ENCODE peak calls at places on chromosomes 2 and 18, in ten cellular contexts. W is astrocyte; Q is aorta; A is psoas muscle; P is WERI-Rb-1; J is heart right ventricle; X is cardiac muscle cell; R is GM23248; F is caudate nucleus; C is CD4-positive, alpha-beta T cell. G is an unnamed sample.

GRCh38 chr2:154992826-154993225 is 294.3 kb downstream of the KCNJ3 start:
- DNase-seq in W (no peak), Q (no peak), A (no peak), P (no peak), J (peak), X (no peak), R (no peak), F (no peak), C (no peak), G (no peak)

GRCh38 chr18:71450258-71450657 is 1093.9 kb downstream of the CBLN2 start:
- DNase-seq in W (no peak), Q (no peak), A (no peak), P (no peak), J (no peak), X (no peak), R (no peak), F (no peak), C (no peak), G (no peak)

GRCh38 chr2:105287692-105288091 is 41.8 kb downstream of the TGFBRAP1 start:
- DNase-seq in W (peak), Q (no peak), A (peak), P (peak), J (no peak), X (peak), R (peak), F (no peak), C (no peak), G (peak)

GRCh38 chr2:169038338-169038757 is 7.2 kb upstream of the ABCB11 start:
- DNase-seq in W (peak), Q (no peak), A (no peak), P (no peak), J (no peak), X (peak), R (peak), F (no peak), C (no peak), G (no peak)

GRCh38 chr2:7020468-7020867 is 103.3 kb downstream of the RNF144A start:
- DNase-seq in W (no peak), Q (no peak), A (no peak), P (no peak), J (no peak), X (no peak), R (no peak), F (no peak), C (no peak), G (no peak)

GRCh38 chr2:207750315-207750714 is 19.4 kb downstream of the FZD5 start:
- DNase-seq in W (no peak), Q (no peak), A (no peak), P (no peak), J (no peak), X (no peak), R (no peak), F (no peak), C (no peak), G (no peak)

GRCh38 chr2:217465136-217465535 is 537.7 kb downstream of the TNS1 start:
- DNase-seq in W (no peak), Q (no peak), A (no peak), P (no peak), J (no peak), X (no peak), R (no peak), F (no peak), C (no peak), G (no peak)

GRCh38 chr2:172090044-172090946 is 5.0 kb downstream of the DLX1 start:
- DNase-seq in W (no peak), Q (peak), A (no peak), P (no peak), J (no peak), X (no peak), R (no peak), F (no peak), C (no peak), G (no peak)

GRCh38 chr2:11477994-11478393 is 12.0 kb upstream of the E2F6 start:
- DNase-seq in W (peak), Q (peak), A (peak), P (peak), J (peak), X (peak), R (peak), F (peak), C (peak), G (peak)

GRCh38 chr2:112182581-112183034 is 44.4 kb downstream of the FBLN7 start:
- DNase-seq in W (no peak), Q (no peak), A (no peak), P (no peak), J (no peak), X (no peak), R (no peak), F (no peak), C (peak), G (no peak)

GRCh38 chr2:69126341-69126740 is 113.4 kb downstream of the ANTXR1 start:
- DNase-seq in W (no peak), Q (no peak), A (no peak), P (no peak), J (no peak), X (no peak), R (no peak), F (no peak), C (no peak), G (no peak)

GRCh38 chr2:9258953-9259399 is 52.4 kb downstream of the ASAP2 start:
- DNase-seq in W (no peak), Q (peak), A (peak), P (no peak), J (peak), X (peak), R (peak), F (no peak), C (no peak), G (no peak)

GRCh38 chr2:9392895-9393757 is 30.2 kb downstream of the ITGB1BP1 start:
- DNase-seq in W (no peak), Q (peak), A (peak), P (no peak), J (peak), X (peak), R (peak), F (no peak), C (no peak), G (no peak)

GRCh38 chr2:11748018-11748860 is 1.8 kb downstream of the LPIN1 start:
- DNase-seq in W (no peak), Q (peak), A (no peak), P (no peak), J (no peak), X (no peak), R (no peak), F (no peak), C (no peak), G (no peak)

GRCh38 chr2:226683196-226683595 is 116.4 kb downstream of the IRS1 start:
- DNase-seq in W (peak), Q (no peak), A (no peak), P (no peak), J (no peak), X (no peak), R (peak), F (no peak), C (no peak), G (no peak)

GRCh38 chr2:100397117-100397860 is 20.2 kb downstream of the CHST10 start:
- DNase-seq in W (peak), Q (no peak), A (no peak), P (no peak), J (no peak), X (no peak), R (peak), F (no peak), C (no peak), G (no peak)

GRCh38 chr2:237480988-237481387 is 6.1 kb upstream of the MLPH start:
- DNase-seq in W (no peak), Q (no peak), A (no peak), P (no peak), J (no peak), X (no peak), R (no peak), F (no peak), C (no peak), G (no peak)

GRCh38 chr18:58180738-58181353 is 136.8 kb downstream of the NEDD4L start:
- DNase-seq in W (no peak), Q (no peak), A (no peak), P (peak), J (peak), X (peak), R (peak), F (no peak), C (peak), G (no peak)

GRCh38 chr2:15747698-15748471 is 156.2 kb downstream of the DDX1 start:
- DNase-seq in W (no peak), Q (no peak), A (no peak), P (no peak), J (no peak), X (peak), R (no peak), F (no peak), C (no peak), G (no peak)

GRCh38 chr2:185142677-185143076 is 544.3 kb downstream of the ZNF804A start:
- DNase-seq in W (no peak), Q (no peak), A (no peak), P (no peak), J (no peak), X (no peak), R (no peak), F (no peak), C (no peak), G (no peak)

GRCh38 chr18:42413870-42414269 is 458.8 kb downstream of the PIK3C3 start:
- DNase-seq in W (peak), Q (no peak), A (no peak), P (no peak), J (no peak), X (peak), R (peak), F (no peak), C (no peak), G (no peak)

GRCh38 chr18:10951631-10952544 is 197.5 kb downstream of the PIEZO2 start:
- DNase-seq in W (no peak), Q (no peak), A (no peak), P (no peak), J (no peak), X (no peak), R (no peak), F (no peak), C (no peak), G (no peak)

GRCh38 chr18:10948421-10948820 is 200.9 kb downstream of the PIEZO2 start:
- DNase-seq in W (no peak), Q (no peak), A (no peak), P (no peak), J (no peak), X (no peak), R (no peak), F (no peak), C (no peak), G (no peak)

GRCh38 chr18:10950876-10951630 is 198.3 kb downstream of the PIEZO2 start:
- DNase-seq in W (no peak), Q (no peak), A (no peak), P (no peak), J (no peak), X (no peak), R (no peak), F (no peak), C (no peak), G (no peak)

GRCh38 chr18:10949655-10950054 is 199.7 kb downstream of the PIEZO2 start:
- DNase-seq in W (no peak), Q (no peak), A (no peak), P (no peak), J (no peak), X (no peak), R (no peak), F (no peak), C (no peak), G (no peak)

GRCh38 chr18:10950080-10950875 is 199.1 kb downstream of the PIEZO2 start:
- DNase-seq in W (no peak), Q (no peak), A (no peak), P (no peak), J (no peak), X (no peak), R (no peak), F (no peak), C (no peak), G (no peak)
- H3K27ac ChIP-seq in W (no peak), Q (no peak), A (no peak), P (no peak), J (no peak), X (no peak), R (no peak), F (no peak), C (no peak), G (no peak)

DNA sequence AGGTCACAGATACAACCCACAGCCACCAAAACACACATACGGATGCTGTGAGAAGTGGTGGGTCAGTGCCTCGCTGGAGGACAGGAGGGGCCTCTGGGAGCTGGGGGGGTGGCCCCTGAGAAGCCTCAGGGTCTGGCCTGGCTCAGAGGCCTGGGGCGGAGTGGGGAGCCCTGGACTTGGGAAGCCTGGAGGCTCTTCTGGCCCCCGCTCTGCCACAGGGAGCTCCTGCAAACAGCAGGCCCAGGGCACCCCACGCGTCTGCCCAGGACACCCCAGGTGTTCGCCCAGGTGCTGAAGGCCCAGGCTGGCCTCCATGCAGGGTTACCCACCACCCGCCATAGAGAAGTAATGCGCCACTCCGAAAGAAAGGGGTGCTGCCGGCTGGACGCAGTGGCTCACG is 25.9 kb downstream of the THAP4 start:
- DNase-seq in W (no peak), Q (no peak), A (no peak), P (no peak), J (no peak), X (no peak), R (no peak), F (no peak), C (no peak), G (no peak)
- H3K27ac ChIP-seq in W (no peak), Q (no peak), A (peak), P (no peak), J (no peak), X (no peak), R (peak), F (no peak), C (no peak), G (no peak)

GRCh38 chr2:46955764-46956163 is 40.2 kb upstream of the MCFD2 start:
- DNase-seq in W (no peak), Q (no peak), A (no peak), P (no peak), J (no peak), X (no peak), R (no peak), F (no peak), C (no peak), G (no peak)
- H3K27ac ChIP-seq in W (peak), Q (peak), A (peak), P (no peak), J (peak), X (no peak), R (peak), F (no peak), C (no peak), G (peak)

DNA sequence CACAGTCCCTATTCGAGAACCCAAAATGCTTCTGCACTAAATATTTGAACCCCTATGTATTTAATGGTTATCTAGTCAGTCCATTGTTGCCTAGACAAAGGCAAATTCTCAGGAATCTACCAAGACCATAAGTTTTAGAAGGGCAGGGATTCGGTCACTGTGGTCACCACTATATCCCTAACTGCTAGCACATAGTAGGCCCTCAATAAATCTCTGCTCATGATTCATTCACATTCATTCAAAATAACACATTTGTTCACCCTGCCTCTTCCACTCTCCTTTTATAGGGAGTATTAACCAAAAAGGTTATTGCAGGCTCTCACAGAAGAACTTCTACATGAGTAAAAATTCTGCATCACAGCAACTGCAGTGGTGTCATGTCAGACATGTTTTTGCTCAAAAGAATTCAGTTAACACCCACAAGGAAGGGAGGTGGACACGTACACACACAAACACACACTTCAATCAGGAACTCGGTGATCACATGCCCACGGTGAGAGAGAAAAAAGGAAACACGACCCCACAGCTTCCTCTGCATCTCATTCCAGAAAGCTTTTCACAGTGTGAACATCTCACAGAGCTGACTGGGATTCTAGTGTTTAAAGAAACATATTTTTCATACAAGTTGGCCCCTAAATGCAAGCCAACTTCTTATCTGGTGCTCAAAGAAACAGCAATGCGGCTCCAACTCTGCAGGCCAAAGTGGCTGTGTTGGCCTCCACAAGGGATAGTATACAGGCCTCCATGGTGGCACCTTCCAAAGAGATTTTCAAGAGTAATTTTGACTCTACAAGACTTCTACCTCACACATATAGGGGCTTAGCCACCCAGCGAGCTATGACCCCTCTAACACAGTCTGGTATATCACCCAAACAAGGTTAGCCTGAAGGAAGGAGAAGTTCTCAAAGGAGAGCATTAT is 98.0 kb downstream of the ANKRD44 start:
- DNase-seq in W (peak), Q (no peak), A (no peak), P (no peak), J (no peak), X (no peak), R (no peak), F (no peak), C (no peak), G (no peak)
- H3K27ac ChIP-seq in W (no peak), Q (peak), A (no peak), P (no peak), J (peak), X (no peak), R (no peak), F (no peak), C (peak), G (no peak)

GRCh38 chr2:84894131-84894586 is 11.3 kb upstream of the TMSB10 start:
- DNase-seq in W (no peak), Q (no peak), A (no peak), P (peak), J (no peak), X (no peak), R (no peak), F (no peak), C (no peak), G (no peak)
- H3K27ac ChIP-seq in W (no peak), Q (no peak), A (no peak), P (peak), J (no peak), X (no peak), R (no peak), F (no peak), C (peak), G (no peak)

GRCh38 chr2:190333928-190334327 is 9.5 kb upstream of the INPP1 start:
- DNase-seq in W (no peak), Q (no peak), A (no peak), P (no peak), J (no peak), X (no peak), R (no peak), F (no peak), C (no peak), G (no peak)
- H3K27ac ChIP-seq in W (no peak), Q (no peak), A (no peak), P (no peak), J (peak), X (no peak), R (no peak), F (no peak), C (no peak), G (no peak)

G was measured in HCT116.